ENCODE peak calls at places on chromosomes 1 and 21, in four cellular contexts. One of them, this sample, is unnamed.

GRCh38 chr1:160211010-160211790 is 6.0 kb downstream of the PEA15 start:
- DNase-seq in neural progenitor cell: peak; percentile 67
- DNase-seq in HCT116: no peak
- DNase-seq in fibroblast of mammary gland: no peak
- DNase-seq in this sample: no peak

GRCh38 chr1:108590947-108591346 is 31.0 kb downstream of the EEIG2 start:
- DNase-seq in HCT116: no peak
- DNase-seq in fibroblast of mammary gland: peak; percentile 95
- DNase-seq in neural progenitor cell: no peak
- DNase-seq in this sample: peak; percentile 86

GRCh38 chr1:212179394-212180076 is 105.7 kb upstream of the PPP2R5A start:
- DNase-seq in fibroblast of mammary gland: peak; percentile 99
- DNase-seq in HCT116: peak; percentile 41
- DNase-seq in neural progenitor cell: no peak
- DNase-seq in this sample: peak; percentile 90

GRCh38 chr1:65940131-65940530 is 147.4 kb downstream of the PDE4B start:
- DNase-seq in fibroblast of mammary gland: no peak
- DNase-seq in neural progenitor cell: no peak
- DNase-seq in HCT116: no peak
- DNase-seq in this sample: no peak

GRCh38 chr1:225710804-225711203 is 57.9 kb upstream of the ENAH start:
- DNase-seq in fibroblast of mammary gland: peak; percentile 89
- DNase-seq in neural progenitor cell: no peak
- DNase-seq in HCT116: peak; percentile 82
- DNase-seq in this sample: no peak

GRCh38 chr1:203548917-203549708 is 55.2 kb downstream of the OPTC start:
- DNase-seq in neural progenitor cell: peak; percentile 24
- DNase-seq in HCT116: no peak
- DNase-seq in fibroblast of mammary gland: peak; percentile 50
- DNase-seq in this sample: no peak

GRCh38 chr1:115764541-115764940 is 4.0 kb downstream of the CASQ2 start:
- DNase-seq in neural progenitor cell: peak; percentile 62
- DNase-seq in HCT116: peak; percentile 34
- DNase-seq in fibroblast of mammary gland: peak; percentile 55
- DNase-seq in this sample: no peak

GRCh38 chr1:15595809-15596730 is 11.2 kb upstream of the AGMAT start:
- DNase-seq in fibroblast of mammary gland: no peak
- DNase-seq in neural progenitor cell: no peak
- DNase-seq in HCT116: no peak
- DNase-seq in this sample: no peak

GRCh38 chr1:15525043-15525958 is 1.3 kb upstream of the CASP9 start:
- DNase-seq in neural progenitor cell: peak; percentile 99
- DNase-seq in fibroblast of mammary gland: peak; percentile 3
- DNase-seq in HCT116: peak; percentile 98
- DNase-seq in this sample: peak; percentile 90

GRCh38 chr1:65141394-65141793 is 6.6 kb upstream of the AK4 start:
- DNase-seq in neural progenitor cell: no peak
- DNase-seq in fibroblast of mammary gland: peak; percentile 79
- DNase-seq in HCT116: peak; percentile 45
- DNase-seq in this sample: no peak

GRCh38 chr1:66505671-66506392 is 28.1 kb upstream of the SGIP1 start:
- DNase-seq in fibroblast of mammary gland: peak; percentile 75
- DNase-seq in neural progenitor cell: no peak
- DNase-seq in HCT116: no peak
- DNase-seq in this sample: peak; percentile 78

GRCh38 chr1:43199093-43199726 is 27.1 kb downstream of the CFAP57 start:
- DNase-seq in fibroblast of mammary gland: no peak
- DNase-seq in neural progenitor cell: no peak
- DNase-seq in HCT116: no peak
- DNase-seq in this sample: no peak

GRCh38 chr1:12587981-12588620 is 29.9 kb downstream of the DHRS3 start:
- DNase-seq in HCT116: no peak
- DNase-seq in fibroblast of mammary gland: peak; percentile 45
- DNase-seq in neural progenitor cell: no peak
- DNase-seq in this sample: no peak

GRCh38 chr1:75614455-75615379 is 3.8 kb upstream of the SLC44A5 start:
- DNase-seq in neural progenitor cell: peak; percentile 90
- DNase-seq in HCT116: peak; percentile 19
- DNase-seq in fibroblast of mammary gland: peak; percentile 16
- DNase-seq in this sample: peak; percentile 49

GRCh38 chr1:1090424-1091343 is 16.6 kb upstream of the RNF223 start:
- DNase-seq in HCT116: no peak
- DNase-seq in neural progenitor cell: no peak
- DNase-seq in fibroblast of mammary gland: no peak
- DNase-seq in this sample: no peak

GRCh38 chr1:235004840-235005391 is 123.7 kb downstream of the TOMM20 start:
- DNase-seq in neural progenitor cell: no peak
- DNase-seq in fibroblast of mammary gland: no peak
- DNase-seq in HCT116: no peak
- DNase-seq in this sample: no peak

GRCh38 chr1:206898089-206898908 is 1.1 kb downstream of the IL24 start:
- DNase-seq in neural progenitor cell: no peak
- DNase-seq in HCT116: no peak
- DNase-seq in fibroblast of mammary gland: peak; percentile 71
- DNase-seq in this sample: peak; percentile 11

GRCh38 chr21:15468368-15468767 is 261.4 kb upstream of the USP25 start:
- DNase-seq in fibroblast of mammary gland: peak; percentile 7
- DNase-seq in neural progenitor cell: no peak
- DNase-seq in HCT116: no peak
- DNase-seq in this sample: no peak

DNA sequence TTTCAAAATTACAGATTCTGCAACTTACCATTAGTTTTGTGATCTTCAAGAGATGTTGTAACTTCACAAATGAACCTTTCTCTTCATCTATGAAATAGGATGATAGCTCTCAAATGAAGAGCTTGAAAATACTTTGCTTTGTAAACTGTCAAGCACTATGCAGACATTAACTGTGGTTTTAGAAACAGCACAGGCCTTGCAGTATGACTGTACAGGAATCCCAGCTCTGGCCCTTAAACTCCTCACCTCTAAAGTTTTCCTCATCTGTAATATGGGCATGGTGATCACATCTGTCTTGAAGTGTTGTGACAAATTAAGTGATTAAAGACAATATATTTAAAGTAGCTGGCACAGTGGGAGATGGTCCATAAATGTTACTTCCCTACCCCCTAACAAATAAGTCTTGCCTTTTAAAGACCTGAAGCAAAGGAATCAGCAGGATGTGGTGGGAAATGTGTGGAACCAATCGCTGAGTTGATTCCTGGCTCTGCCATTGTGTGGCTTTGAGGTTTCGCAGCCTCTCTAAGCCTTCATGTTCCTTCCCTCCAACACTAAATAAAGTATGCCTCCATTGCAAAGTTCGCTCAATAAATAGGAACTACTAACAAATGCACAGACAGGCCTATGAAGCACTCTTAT is 5.5 kb upstream of the PTP4A2 start:
- DNase-seq in fibroblast of mammary gland: peak; percentile 30
- DNase-seq in HCT116: no peak
- DNase-seq in neural progenitor cell: no peak
- DNase-seq in this sample: no peak
- H3K4me3 ChIP-seq in fibroblast of mammary gland: no peak overlapping the region
- H3K4me3 ChIP-seq in HCT116: peak overlapping the region; percentile 45
- H3K4me3 ChIP-seq in neural progenitor cell: peak overlapping the region; percentile 44
- H3K4me3 ChIP-seq in this sample: no peak overlapping the region

DNA sequence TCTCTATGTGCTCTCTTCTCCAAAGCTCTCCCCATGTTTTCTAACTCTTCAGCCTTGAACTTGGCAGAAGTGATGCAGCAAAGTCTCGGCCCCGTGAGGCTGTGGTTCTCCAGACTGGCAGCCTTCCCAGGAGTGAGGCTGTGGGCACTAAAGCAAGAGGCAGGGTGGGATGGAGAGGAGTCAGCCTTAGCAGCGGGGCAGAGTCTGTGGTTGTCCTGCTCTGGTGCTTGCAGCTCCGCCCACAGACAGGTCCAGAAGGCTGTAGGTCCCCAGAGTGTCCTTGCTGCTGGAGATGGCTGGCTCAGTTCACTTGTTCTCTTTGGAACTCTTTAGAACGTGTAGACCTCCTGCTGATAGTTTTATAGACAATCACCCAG is 142.6 kb downstream of the AJAP1 start:
- DNase-seq in neural progenitor cell: no peak
- DNase-seq in HCT116: no peak
- DNase-seq in fibroblast of mammary gland: no peak
- DNase-seq in this sample: no peak
- TF ChIP-seq CTCF in neural progenitor cell: no peak
- TF ChIP-seq CTCF in HCT116: no peak
- TF ChIP-seq CTCF in fibroblast of mammary gland: no peak
- TF ChIP-seq CTCF in this sample: no peak

DNA sequence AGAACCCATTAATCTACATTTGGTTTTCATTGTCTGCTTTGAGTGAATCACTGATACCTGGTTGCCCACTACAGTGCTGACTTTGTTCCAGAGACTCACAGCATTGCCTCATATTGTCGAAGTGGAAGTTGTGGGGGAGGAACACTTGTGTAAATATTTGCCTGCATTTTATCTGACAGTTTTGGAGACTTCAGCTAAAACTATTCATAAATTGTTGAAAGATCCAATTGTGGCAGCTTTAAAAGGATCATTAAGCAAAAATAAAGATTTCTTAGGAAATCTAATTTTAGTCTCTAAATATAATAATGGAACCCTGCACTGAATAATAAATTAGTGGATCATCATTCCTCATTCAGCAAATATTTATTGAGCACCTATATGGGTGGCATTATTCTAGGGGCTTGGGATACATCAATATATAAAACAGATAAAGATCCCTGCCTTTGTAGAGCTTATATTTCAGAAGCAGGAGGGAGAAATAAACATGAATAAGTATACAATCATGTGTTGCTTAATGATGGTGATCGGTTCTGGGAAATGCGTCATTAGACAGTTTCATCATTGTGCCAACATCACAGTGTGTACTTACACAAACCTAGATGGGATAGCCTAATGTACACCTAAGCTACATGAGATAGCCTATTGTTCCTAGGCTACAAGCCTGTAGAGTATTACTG is 73.5 kb downstream of the OSBPL9 start:
- DNase-seq in neural progenitor cell: no peak
- DNase-seq in HCT116: no peak
- DNase-seq in fibroblast of mammary gland: peak; percentile 96
- DNase-seq in this sample: no peak
- H3K4me3 ChIP-seq in neural progenitor cell: no peak overlapping the region
- H3K4me3 ChIP-seq in HCT116: no peak overlapping the region
- H3K4me3 ChIP-seq in fibroblast of mammary gland: no peak overlapping the region
- H3K4me3 ChIP-seq in this sample: no peak overlapping the region

GRCh38 chr1:153548722-153549695 is at the start of gene S100A3:
- DNase-seq in fibroblast of mammary gland: peak; percentile 95
- DNase-seq in HCT116: no peak
- DNase-seq in neural progenitor cell: no peak
- DNase-seq in this sample: peak; percentile 80
- TF ChIP-seq CTCF in fibroblast of mammary gland: peak; percentile 16
- TF ChIP-seq CTCF in HCT116: no peak
- TF ChIP-seq CTCF in neural progenitor cell: no peak
- TF ChIP-seq CTCF in this sample: peak; percentile 55

GRCh38 chr1:205227584-205228006 is at the start of gene TMCC2:
- DNase-seq in HCT116: peak; percentile 74
- DNase-seq in neural progenitor cell: peak; percentile 99
- DNase-seq in fibroblast of mammary gland: peak; percentile 84
- DNase-seq in this sample: peak; percentile 46
- H3K4me3 ChIP-seq in HCT116: peak within 1 kb of the TSS; percentile 54
- H3K4me3 ChIP-seq in neural progenitor cell: peak within 1 kb of the TSS; percentile 90
- H3K4me3 ChIP-seq in fibroblast of mammary gland: peak within 1 kb of the TSS; percentile 68
- H3K4me3 ChIP-seq in this sample: peak within 1 kb of the TSS; percentile 71

GRCh38 chr1:201898992-201899391 is 10.3 kb downstream of the SHISA4 start:
- DNase-seq in fibroblast of mammary gland: no peak
- DNase-seq in HCT116: no peak
- DNase-seq in neural progenitor cell: no peak
- DNase-seq in this sample: no peak

GRCh38 chr1:201898240-201898894 is 9.7 kb downstream of the SHISA4 start:
- DNase-seq in fibroblast of mammary gland: no peak
- DNase-seq in neural progenitor cell: no peak
- DNase-seq in HCT116: no peak
- DNase-seq in this sample: no peak

GRCh38 chr1:201902198-201902597 is 13.5 kb downstream of the SHISA4 start:
- DNase-seq in fibroblast of mammary gland: peak; percentile 62
- DNase-seq in HCT116: no peak
- DNase-seq in neural progenitor cell: no peak
- DNase-seq in this sample: no peak

GRCh38 chr1:201899683-201900429 is 11.2 kb downstream of the SHISA4 start:
- DNase-seq in HCT116: no peak
- DNase-seq in fibroblast of mammary gland: no peak
- DNase-seq in neural progenitor cell: no peak
- DNase-seq in this sample: no peak

GRCh38 chr1:201900476-201900875 is 11.8 kb downstream of the SHISA4 start:
- DNase-seq in neural progenitor cell: no peak
- DNase-seq in fibroblast of mammary gland: no peak
- DNase-seq in HCT116: no peak
- DNase-seq in this sample: no peak
- TF ChIP-seq CTCF in neural progenitor cell: no peak
- TF ChIP-seq CTCF in fibroblast of mammary gland: no peak
- TF ChIP-seq CTCF in HCT116: no peak
- TF ChIP-seq CTCF in this sample: no peak

GRCh38 chr1:229032455-229032854 is 238.5 kb upstream of the RAB4A start:
- DNase-seq in HCT116: no peak
- DNase-seq in fibroblast of mammary gland: peak; percentile 6
- DNase-seq in neural progenitor cell: no peak
- DNase-seq in this sample: no peak

GRCh38 chr1:229029644-229030235 is 241.2 kb upstream of the RAB4A start:
- DNase-seq in HCT116: no peak
- DNase-seq in neural progenitor cell: no peak
- DNase-seq in fibroblast of mammary gland: peak; percentile 7
- DNase-seq in this sample: peak; percentile 13

GRCh38 chr1:229028987-229029550 is 241.8 kb upstream of the RAB4A start:
- DNase-seq in fibroblast of mammary gland: no peak
- DNase-seq in neural progenitor cell: no peak
- DNase-seq in HCT116: no peak
- DNase-seq in this sample: no peak

GRCh38 chr1:229031491-229032341 is 239.2 kb upstream of the RAB4A start:
- DNase-seq in fibroblast of mammary gland: no peak
- DNase-seq in HCT116: no peak
- DNase-seq in neural progenitor cell: no peak
- DNase-seq in this sample: no peak

GRCh38 chr1:229030642-229031390 is 240.1 kb upstream of the RAB4A start:
- DNase-seq in HCT116: no peak
- DNase-seq in neural progenitor cell: no peak
- DNase-seq in fibroblast of mammary gland: no peak
- DNase-seq in this sample: no peak
- H3K4me3 ChIP-seq in HCT116: no peak overlapping the region
- H3K4me3 ChIP-seq in neural progenitor cell: no peak overlapping the region
- H3K4me3 ChIP-seq in fibroblast of mammary gland: no peak overlapping the region
- H3K4me3 ChIP-seq in this sample: no peak overlapping the region

GRCh38 chr1:166164995-166165660 is 1.7 kb downstream of the FAM78B start:
- DNase-seq in fibroblast of mammary gland: peak; percentile 48
- DNase-seq in neural progenitor cell: peak; percentile 89
- DNase-seq in HCT116: no peak
- DNase-seq in this sample: no peak
- TF ChIP-seq CTCF in fibroblast of mammary gland: peak; percentile 43
- TF ChIP-seq CTCF in neural progenitor cell: peak; percentile 70
- TF ChIP-seq CTCF in HCT116: no peak
- TF ChIP-seq CTCF in this sample: peak; percentile 64